ENCODE peak calls at places on chromosomes 4 and X, in four cellular contexts. G, F, E and V are unnamed samples.

GRCh38 chrX:11908371-11908770 is 150.3 kb downstream of the MSL3 start:
- DNase-seq in G (no peak), F (peak; percentile 50), E (no peak), V (peak; percentile 23)

GRCh38 chr4:36757623-36758311 is 476.4 kb downstream of the DTHD1 start:
- DNase-seq in G (no peak), F (no peak), E (no peak), V (no peak)

GRCh38 chr4:163243297-163243981 is 76.7 kb upstream of the NAF1 start:
- DNase-seq in G (no peak), F (no peak), E (no peak), V (no peak)

GRCh38 chr4:77229433-77229832 is 72.4 kb downstream of the CCNG2 start:
- DNase-seq in G (no peak), F (no peak), E (no peak), V (no peak)

GRCh38 chr4:68375667-68376559 is 26.0 kb upstream of the YTHDC1 start:
- DNase-seq in G (no peak), F (peak; percentile 64), E (peak; percentile 64), V (peak; percentile 54)

GRCh38 chr4:73620115-73620792 is at the start of gene RASSF6:
- DNase-seq in G (no peak), F (no peak), E (no peak), V (peak; percentile 20)

GRCh38 chr4:159105761-159106243 is 2.9 kb downstream of the RAPGEF2 start:
- DNase-seq in G (no peak), F (peak; percentile 55), E (peak; percentile 85), V (peak; percentile 61)

GRCh38 chr4:121484633-121485032 is 103.8 kb upstream of the QRFPR start:
- DNase-seq in G (no peak), F (peak; percentile 81), E (peak; percentile 66), V (peak; percentile 73)

GRCh38 chrX:47854474-47854873 is 17.8 kb downstream of the ZNF81 start:
- DNase-seq in G (peak; percentile 48), F (peak; percentile 50), E (peak; percentile 13), V (no peak)

GRCh38 chr4:168440442-168441264 is 39.6 kb downstream of the DDX60L start:
- DNase-seq in G (no peak), F (peak; percentile 54), E (peak; percentile 62), V (peak; percentile 80)

GRCh38 chr4:11230888-11231287 is 197.8 kb downstream of the HS3ST1 start:
- DNase-seq in G (no peak), F (no peak), E (no peak), V (no peak)

GRCh38 chr4:131248314-131248713 is 1900.8 kb upstream of the PCDH10 start:
- DNase-seq in G (no peak), F (no peak), E (no peak), V (no peak)

GRCh38 chr4:11914406-11914805 is 485.7 kb upstream of the HS3ST1 start:
- DNase-seq in G (no peak), F (peak; percentile 89), E (no peak), V (no peak)

GRCh38 chr4:81215219-81215892 is at the start of gene PRKG2:
- DNase-seq in G (no peak), F (peak; percentile 59), E (no peak), V (peak; percentile 6)

GRCh38 chr4:130814896-130815295 is 1718.9 kb downstream of the C4orf33 start:
- DNase-seq in G (no peak), F (no peak), E (no peak), V (no peak)

GRCh38 chr4:155353923-155354540 is 22.7 kb downstream of the MAP9 start:
- DNase-seq in G (peak; percentile 82), F (peak; percentile 82), E (peak; percentile 46), V (peak; percentile 37)

GRCh38 chr4:7844247-7844991 is 95.2 kb downstream of the AFAP1 start:
- DNase-seq in G (peak; percentile 78), F (peak; percentile 89), E (peak; percentile 99), V (peak; percentile 87)

GRCh38 chr4:7985891-7986441 is 46.3 kb upstream of the AFAP1 start:
- DNase-seq in G (no peak), F (peak; percentile 67), E (peak; percentile 36), V (peak; percentile 36)

GRCh38 chr4:53346920-53347852 is 18.7 kb downstream of the SCFD2 start:
- DNase-seq in G (no peak), F (peak; percentile 23), E (peak; percentile 61), V (peak; percentile 66)

GRCh38 chr4:183550345-183551080 is 45.7 kb downstream of the ING2 start:
- DNase-seq in G (no peak), F (no peak), E (no peak), V (no peak)

GRCh38 chr4:76897522-76898384 is at the start of gene SOWAHB:
- DNase-seq in G (peak; percentile 50), F (no peak), E (no peak), V (no peak)

GRCh38 chrX:39854772-39855747 is 242.7 kb downstream of the BCOR start:
- DNase-seq in G (peak; percentile 50), F (no peak), E (no peak), V (no peak)

GRCh38 chr4:147550626-147551250 is 66.5 kb upstream of the TMEM184C start:
- DNase-seq in G (peak; percentile 48), F (peak; percentile 51), E (peak; percentile 95), V (peak; percentile 88)

GRCh38 chrX:130108647-130109428 is 1.5 kb downstream of the ELF4 start:
- DNase-seq in G (no peak), F (no peak), E (no peak), V (no peak)

GRCh38 chr4:139969635-139970266 is 184.2 kb downstream of the MAML3 start:
- DNase-seq in G (no peak), F (no peak), E (no peak), V (no peak)

GRCh38 chrX:103607385-103608304 is at the start of gene TCEAL3:
- DNase-seq in G (peak; percentile 70), F (peak; percentile 73), E (peak; percentile 26), V (peak; percentile 47)

GRCh38 chr4:169485084-169485483 is 127.3 kb downstream of the NEK1 start:
- DNase-seq in G (no peak), F (no peak), E (peak; percentile 63), V (peak; percentile 37)

GRCh38 chrX:47191331-47191730 is 2.3 kb upstream of the UBA1 start:
- DNase-seq in G (peak; percentile 48), F (no peak), E (no peak), V (no peak)

GRCh38 chr4:140720387-140721087 is 35.6 kb downstream of the TBC1D9 start:
- DNase-seq in G (no peak), F (no peak), E (no peak), V (no peak)

GRCh38 chr4:134200811-134201215 is 776 bp downstream of the PABPC4L start:
- DNase-seq in G (peak; percentile 35), F (peak; percentile 15), E (no peak), V (no peak)

GRCh38 chr4:7195546-7196282 is 3.4 kb downstream of the SORCS2 start:
- DNase-seq in G (peak; percentile 17), F (peak; percentile 33), E (no peak), V (no peak)

DNA sequence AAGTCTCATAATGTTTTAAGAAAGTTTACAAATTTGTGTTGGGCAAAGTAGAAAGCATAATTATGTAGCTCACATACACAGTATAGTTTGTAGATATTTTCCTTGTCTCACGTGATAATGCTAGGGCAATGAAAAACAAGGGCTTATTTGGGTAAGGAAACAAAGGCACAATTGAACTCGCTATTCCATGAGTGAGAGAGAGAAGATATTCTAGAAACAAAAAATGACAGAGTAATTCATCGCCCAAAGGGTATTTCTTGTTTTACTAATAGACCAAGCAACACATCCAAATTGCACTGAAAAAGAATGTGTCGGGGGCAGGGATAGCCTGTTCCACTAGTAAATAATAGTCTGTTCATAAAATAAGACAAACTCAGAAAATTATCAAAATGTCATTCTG is 3.6 kb upstream of the ASB11 start:
- DNase-seq in G (no peak), F (no peak), E (no peak), V (no peak)
- H3K27ac ChIP-seq in G (no peak overlapping the region), F (no peak overlapping the region), E (no peak overlapping the region), V (no peak overlapping the region)

GRCh38 chr4:161252520-161253141 is 911.2 kb downstream of the FSTL5 start:
- DNase-seq in G (no peak), F (peak; percentile 1), E (peak; percentile 0), V (peak; percentile 1)

GRCh38 chr4:161254375-161254774 is 909.4 kb downstream of the FSTL5 start:
- DNase-seq in G (no peak), F (no peak), E (no peak), V (no peak)

GRCh38 chr4:161247831-161248230 is 916.0 kb downstream of the FSTL5 start:
- DNase-seq in G (no peak), F (no peak), E (no peak), V (no peak)

GRCh38 chr4:161248880-161249279 is 914.9 kb downstream of the FSTL5 start:
- DNase-seq in G (no peak), F (no peak), E (no peak), V (no peak)

DNA sequence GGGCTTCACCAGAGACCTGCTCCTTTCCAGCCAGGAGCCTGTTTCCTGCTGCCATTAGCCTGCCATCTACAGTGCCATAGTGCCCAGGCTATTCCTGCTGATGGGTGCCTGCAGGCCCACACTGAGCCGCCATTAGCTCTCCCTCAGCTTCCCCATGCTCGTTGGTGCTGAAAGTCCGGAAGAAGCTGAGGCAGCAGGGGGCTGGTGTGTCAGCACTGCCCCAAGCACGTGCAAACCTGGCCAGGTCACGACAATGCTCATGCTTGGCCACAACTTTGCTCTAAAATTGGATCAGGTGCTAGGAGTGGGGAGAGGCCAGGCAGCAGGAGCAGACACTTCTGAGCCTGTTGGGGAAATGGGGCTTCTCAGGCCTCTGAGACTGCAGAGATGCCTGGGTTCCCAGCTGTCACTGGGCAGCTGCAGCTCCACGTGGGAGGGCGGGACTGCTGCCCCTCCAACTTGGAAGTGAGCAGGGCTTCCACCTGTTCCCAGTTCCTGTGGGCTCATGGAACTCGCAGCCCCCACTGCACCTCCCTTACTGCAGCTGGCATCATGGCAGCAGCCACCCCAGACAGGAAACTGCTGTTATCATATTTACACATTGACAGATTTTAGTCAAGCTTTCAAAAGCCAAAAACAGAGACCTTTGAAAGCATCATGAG is 913.9 kb downstream of the FSTL5 start:
- DNase-seq in G (no peak), F (no peak), E (no peak), V (no peak)
- H3K27ac ChIP-seq in G (no peak overlapping the region), F (no peak overlapping the region), E (no peak overlapping the region), V (no peak overlapping the region)

GRCh38 chr4:2866160-2866861 is 22.7 kb downstream of the ADD1 start:
- DNase-seq in G (no peak), F (no peak), E (no peak), V (no peak)

GRCh38 chr4:2863649-2864048 is 20.0 kb downstream of the ADD1 start:
- DNase-seq in G (no peak), F (no peak), E (no peak), V (no peak)

GRCh38 chr4:2866891-2867290 is 23.2 kb downstream of the ADD1 start:
- DNase-seq in G (no peak), F (no peak), E (peak; percentile 39), V (no peak)

GRCh38 chr4:2867758-2868491 is 24.3 kb downstream of the ADD1 start:
- DNase-seq in G (no peak), F (peak; percentile 63), E (peak; percentile 47), V (peak; percentile 61)

GRCh38 chr4:2865381-2865780 is 21.7 kb downstream of the ADD1 start:
- DNase-seq in G (no peak), F (no peak), E (no peak), V (peak; percentile 17)
- H3K27ac ChIP-seq in G (no peak overlapping the region), F (peak overlapping the region; percentile 62), E (no peak overlapping the region), V (no peak overlapping the region)

GRCh38 chr4:41686893-41687292 is 61.6 kb downstream of the PHOX2B start:
- DNase-seq in G (no peak), F (no peak), E (no peak), V (no peak)

GRCh38 chr4:41693629-41694028 is 54.9 kb downstream of the PHOX2B start:
- DNase-seq in G (no peak), F (peak; percentile 51), E (peak; percentile 56), V (peak; percentile 67)

GRCh38 chr4:41683321-41683720 is 65.2 kb downstream of the PHOX2B start:
- DNase-seq in G (no peak), F (no peak), E (no peak), V (peak; percentile 11)

GRCh38 chr4:41692717-41693345 is 55.7 kb downstream of the PHOX2B start:
- DNase-seq in G (no peak), F (peak; percentile 70), E (peak; percentile 59), V (peak; percentile 71)

GRCh38 chr4:41687971-41688370 is 60.6 kb downstream of the PHOX2B start:
- DNase-seq in G (no peak), F (no peak), E (no peak), V (no peak)
- H3K27ac ChIP-seq in G (no peak overlapping the region), F (no peak overlapping the region), E (no peak overlapping the region), V (no peak overlapping the region)